ENCODE peak calls at places on chromosomes 3 and 15, in six cellular contexts. X is HFF-Myc, O is choroid plexus epithelial cell, Z is cardiac muscle cell, V is fibroblast of lung, F is IMR-90. C is an unnamed sample.

GRCh38 chr3:13824521-13825316 is 55.2 kb downstream of the WNT7A start:
- DNase-seq in X (no peak), O (no peak), Z (no peak), V (no peak), F (no peak), C (no peak)

GRCh38 chr3:140420621-140421357 is 257.1 kb upstream of the TRIM42 start:
- DNase-seq in X (peak; percentile 21), O (peak; percentile 77), Z (no peak), V (peak; percentile 48), F (peak; percentile 32), C (peak; percentile 74)

GRCh38 chr15:53197426-53197839 is 407.3 kb upstream of the ONECUT1 start:
- DNase-seq in X (no peak), O (peak; percentile 32), Z (peak; percentile 81), V (peak; percentile 32), F (peak; percentile 2), C (peak; percentile 44)

GRCh38 chr15:25862469-25863066 is 559 bp downstream of the ATP10A start:
- DNase-seq in X (no peak), O (no peak), Z (peak; percentile 24), V (peak; percentile 34), F (no peak), C (peak; percentile 12)

GRCh38 chr15:68599560-68600071 is 20.8 kb downstream of the CORO2B start:
- DNase-seq in X (peak; percentile 65), O (peak; percentile 72), Z (peak; percentile 57), V (peak; percentile 72), F (peak; percentile 75), C (peak; percentile 63)

GRCh38 chr15:67907175-67907723 is 67.4 kb upstream of the RNU6-1 start:
- DNase-seq in X (no peak), O (no peak), Z (no peak), V (no peak), F (no peak), C (no peak)

GRCh38 chr3:42539871-42540714 is 37.6 kb downstream of the VIPR1 start:
- DNase-seq in X (no peak), O (peak; percentile 23), Z (peak; percentile 72), V (no peak), F (no peak), C (peak; percentile 40)

GRCh38 chr3:46884929-46885328 is 7.4 kb downstream of the PTH1R start:
- DNase-seq in X (no peak), O (no peak), Z (no peak), V (no peak), F (no peak), C (no peak)

GRCh38 chr15:40821195-40821594 is 7.3 kb downstream of the PPP1R14D start:
- DNase-seq in X (no peak), O (no peak), Z (no peak), V (no peak), F (no peak), C (no peak)

GRCh38 chr15:96416218-96416933 is 85.9 kb downstream of the NR2F2 start:
- DNase-seq in X (no peak), O (no peak), Z (no peak), V (no peak), F (no peak), C (no peak)

GRCh38 chr3:4821975-4822374 is 157.3 kb upstream of the BHLHE40 start:
- DNase-seq in X (no peak), O (no peak), Z (no peak), V (no peak), F (no peak), C (no peak)

GRCh38 chr3:160822931-160823330 is 66.9 kb downstream of the PPM1L start:
- DNase-seq in X (no peak), O (no peak), Z (no peak), V (no peak), F (no peak), C (no peak)

GRCh38 chr3:116770815-116771450 is 61.4 kb downstream of the TUSC7 start:
- DNase-seq in X (peak; percentile 71), O (peak; percentile 91), Z (peak; percentile 86), V (peak; percentile 85), F (peak; percentile 80), C (peak; percentile 85)

GRCh38 chr15:45645026-45645980 is 10.5 kb downstream of the SQOR start:
- DNase-seq in X (no peak), O (peak; percentile 61), Z (no peak), V (peak; percentile 58), F (peak; percentile 86), C (peak; percentile 95)

GRCh38 chr15:92527197-92527596 is 128.4 kb downstream of the FAM174B start:
- DNase-seq in X (no peak), O (peak; percentile 89), Z (no peak), V (peak; percentile 24), F (no peak), C (no peak)

GRCh38 chr3:18135083-18135814 is 289.9 kb downstream of the SATB1 start:
- DNase-seq in X (no peak), O (peak; percentile 10), Z (no peak), V (peak; percentile 19), F (peak; percentile 20), C (peak; percentile 16)

DNA sequence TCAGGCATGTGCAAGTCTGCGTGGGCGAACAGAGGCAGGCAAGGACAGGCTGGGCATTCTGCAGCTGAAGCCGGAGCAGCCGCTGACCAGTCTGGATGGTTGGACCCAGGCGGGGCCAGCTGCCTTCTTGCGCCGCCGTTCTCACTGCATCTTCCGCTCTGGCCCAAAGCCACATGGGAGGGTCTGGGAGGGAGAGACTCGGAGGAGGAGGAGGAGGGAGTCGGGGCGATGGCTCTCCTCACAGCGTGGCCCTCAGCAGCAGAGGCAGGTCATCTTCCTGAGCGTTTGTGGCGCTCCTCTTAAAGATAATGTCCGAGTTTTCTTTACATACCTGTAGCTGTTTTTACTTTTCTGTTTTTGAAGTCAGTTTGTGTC is 5.9 kb downstream of the CLK3 start:
- DNase-seq in X (no peak), O (no peak), Z (no peak), V (no peak), F (no peak), C (no peak)
- TF ChIP-seq CTCF in X (no peak), O (no peak), Z (no peak), V (no peak), F (no peak), C (no peak)

GRCh38 chr3:192514081-192514753 is 213.1 kb downstream of the FGF12 start:
- DNase-seq in X (no peak), O (peak; percentile 5), Z (peak; percentile 80), V (peak; percentile 2), F (no peak), C (peak; percentile 22)
- H3K4me3 ChIP-seq in X (no peak overlapping the region), O (no peak overlapping the region), Z (peak overlapping the region; percentile 50), V (no peak overlapping the region), F (no peak overlapping the region), C (peak overlapping the region; percentile 4)

GRCh38 chr15:100665570-100665969 is 63.2 kb downstream of the ASB7 start:
- DNase-seq in X (no peak), O (no peak), Z (no peak), V (peak; percentile 67), F (peak; percentile 58), C (peak; percentile 45)

GRCh38 chr15:100658895-100659294 is 56.5 kb downstream of the ASB7 start:
- DNase-seq in X (no peak), O (no peak), Z (no peak), V (no peak), F (no peak), C (no peak)

GRCh38 chr15:100663550-100664335 is 61.4 kb downstream of the ASB7 start:
- DNase-seq in X (no peak), O (peak; percentile 52), Z (no peak), V (no peak), F (peak; percentile 15), C (peak; percentile 48)

GRCh38 chr15:100661161-100661560 is 58.8 kb downstream of the ASB7 start:
- DNase-seq in X (no peak), O (no peak), Z (no peak), V (no peak), F (no peak), C (no peak)

DNA sequence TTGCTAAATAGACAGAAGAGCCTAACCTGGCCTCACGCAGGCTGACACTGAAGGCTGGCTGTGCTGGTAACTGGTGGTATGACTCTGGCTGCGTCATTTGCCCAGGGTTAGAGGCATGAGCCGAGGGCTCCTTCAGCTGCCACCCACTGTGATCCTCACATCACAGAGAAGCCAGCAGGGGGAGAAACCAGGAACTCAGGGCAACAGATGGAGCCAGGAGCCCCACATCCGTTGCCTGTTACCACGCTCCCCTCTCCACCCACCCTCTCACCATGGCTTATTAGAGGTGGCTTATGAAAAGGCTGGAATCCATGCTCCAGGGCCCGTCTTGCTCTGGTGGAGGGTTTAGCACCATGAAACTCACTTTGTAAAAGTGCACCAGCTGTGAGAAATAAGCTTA is 60.7 kb downstream of the ASB7 start:
- DNase-seq in X (no peak), O (no peak), Z (no peak), V (no peak), F (no peak), C (no peak)
- TF ChIP-seq CTCF in X (peak; percentile 56), O (peak; percentile 60), Z (peak; percentile 39), V (no peak), F (peak; percentile 19), C (peak; percentile 28)

GRCh38 chr3:185939721-185940120 is 1.9 kb upstream of the TRA2B start:
- DNase-seq in X (no peak), O (no peak), Z (no peak), V (no peak), F (no peak), C (no peak)
- H3K4me3 ChIP-seq in X (no peak overlapping the region), O (no peak overlapping the region), Z (no peak overlapping the region), V (no peak overlapping the region), F (no peak overlapping the region), C (no peak overlapping the region)